ENCODE peak calls at places on chromosomes 16 and 17, in nine cellular contexts. L, C, B, G, Q, D, A, W and R are unnamed samples.
A peak's percentile ranks its signal among the peaks of the same experiment; 100 is the strongest.

GRCh38 chr17:5809580-5810188 is 225.4 kb upstream of the NLRP1 start:
- DNase-seq in L (no peak), C (no peak), B (peak; percentile 38), G (no peak), Q (no peak), D (no peak), A (no peak), W (no peak), R (no peak)

GRCh38 chr17:64196626-64197025 is 66.4 kb downstream of the TEX2 start:
- DNase-seq in L (peak; percentile 79), C (peak; percentile 85), B (no peak), G (peak; percentile 89), Q (no peak), D (no peak), A (no peak), W (peak; percentile 62), R (no peak)

GRCh38 chr16:10979717-10980601 is 35.6 kb downstream of the CLEC16A start:
- DNase-seq in L (no peak), C (no peak), B (no peak), G (peak; percentile 73), Q (peak; percentile 90), D (no peak), A (no peak), W (no peak), R (no peak)

GRCh38 chr16:77570574-77570973 is 135.7 kb upstream of the ADAMTS18 start:
- DNase-seq in L (no peak), C (no peak), B (no peak), G (no peak), Q (no peak), D (no peak), A (no peak), W (no peak), R (no peak)

GRCh38 chr17:44934745-44935105 is 12.8 kb downstream of the KIF18B start:
- DNase-seq in L (no peak), C (no peak), B (no peak), G (no peak), Q (no peak), D (no peak), A (no peak), W (no peak), R (no peak)

GRCh38 chr16:46482895-46483294 is 138.3 kb downstream of the SHCBP1 start:
- DNase-seq in L (no peak), C (no peak), B (peak; percentile 1), G (no peak), Q (no peak), D (no peak), A (no peak), W (no peak), R (peak; percentile 2)

GRCh38 chr16:78458588-78458987 is 359.1 kb downstream of the WWOX start:
- DNase-seq in L (no peak), C (no peak), B (no peak), G (no peak), Q (no peak), D (no peak), A (no peak), W (no peak), R (no peak)

GRCh38 chr16:71628810-71629209 is 2.8 kb downstream of the MARVELD3 start:
- DNase-seq in L (no peak), C (peak; percentile 92), B (no peak), G (peak; percentile 9), Q (no peak), D (no peak), A (no peak), W (peak; percentile 47), R (no peak)

GRCh38 chr17:14042411-14042810 is 26.9 kb upstream of the COX10 start:
- DNase-seq in L (no peak), C (no peak), B (no peak), G (no peak), Q (no peak), D (no peak), A (peak; percentile 40), W (no peak), R (no peak)

GRCh38 chr17:73430165-73430680 is 118.4 kb upstream of the CDC42EP4 start:
- DNase-seq in L (no peak), C (no peak), B (no peak), G (no peak), Q (no peak), D (no peak), A (no peak), W (no peak), R (peak; percentile 17)

GRCh38 chr17:17479209-17479608 is 2.4 kb downstream of the MED9 start:
- DNase-seq in L (no peak), C (peak; percentile 30), B (no peak), G (no peak), Q (no peak), D (no peak), A (no peak), W (no peak), R (no peak)

GRCh38 chr17:45824901-45825492 is 19.7 kb upstream of the SPPL2C start:
- DNase-seq in L (no peak), C (no peak), B (no peak), G (no peak), Q (no peak), D (no peak), A (no peak), W (no peak), R (no peak)

GRCh38 chr16:29974291-29975133 is 844 bp downstream of the TAOK2 start:
- DNase-seq in L (no peak), C (peak; percentile 33), B (no peak), G (no peak), Q (no peak), D (peak; percentile 27), A (peak; percentile 35), W (no peak), R (peak; percentile 26)

GRCh38 chr17:49624896-49625295 is 49.2 kb downstream of the NXPH3 start:
- DNase-seq in L (no peak), C (peak; percentile 43), B (no peak), G (peak; percentile 59), Q (no peak), D (no peak), A (no peak), W (no peak), R (no peak)

GRCh38 chr16:906296-906695 is 64.5 kb downstream of the LMF1 start:
- DNase-seq in L (no peak), C (no peak), B (no peak), G (no peak), Q (no peak), D (no peak), A (no peak), W (no peak), R (no peak)

GRCh38 chr17:17387017-17387416 is 83.8 kb downstream of the NT5M start:
- DNase-seq in L (no peak), C (no peak), B (no peak), G (no peak), Q (no peak), D (no peak), A (no peak), W (no peak), R (no peak)

GRCh38 chr17:22286337-22287041 is 594.2 kb downstream of the KCNJ18 start:
- DNase-seq in L (no peak), C (no peak), B (no peak), G (no peak), Q (peak; percentile 3), D (no peak), A (no peak), W (no peak), R (no peak)

GRCh38 chr17:66533572-66533971 is 231.2 kb downstream of the PRKCA start:
- DNase-seq in L (no peak), C (peak; percentile 92), B (no peak), G (no peak), Q (peak; percentile 15), D (no peak), A (no peak), W (no peak), R (peak; percentile 86)

GRCh38 chr16:80912651-80913050 is 94.0 kb downstream of the CMC2 start:
- DNase-seq in L (no peak), C (no peak), B (no peak), G (no peak), Q (no peak), D (no peak), A (no peak), W (no peak), R (no peak)

GRCh38 chr17:57730026-57730701 is 14.9 kb downstream of the CCDC182 start:
- DNase-seq in L (no peak), C (no peak), B (no peak), G (no peak), Q (no peak), D (no peak), A (no peak), W (no peak), R (no peak)

GRCh38 chr16:50602531-50603205 is 54.5 kb downstream of the NKD1 start:
- DNase-seq in L (peak; percentile 75), C (no peak), B (no peak), G (no peak), Q (peak; percentile 91), D (peak; percentile 20), A (no peak), W (peak; percentile 26), R (no peak)

GRCh38 chr16:82703156-82703555 is 76.4 kb downstream of the CDH13 start:
- DNase-seq in L (no peak), C (no peak), B (no peak), G (no peak), Q (no peak), D (no peak), A (no peak), W (no peak), R (no peak)

GRCh38 chr16:58056580-58056979 is 31.0 kb downstream of the MMP15 start:
- DNase-seq in L (no peak), C (no peak), B (no peak), G (no peak), Q (no peak), D (no peak), A (no peak), W (no peak), R (no peak)

GRCh38 chr17:64001091-64001579 is 3.0 kb downstream of the PRR29 start:
- DNase-seq in L (no peak), C (no peak), B (no peak), G (no peak), Q (no peak), D (no peak), A (no peak), W (no peak), R (no peak)

GRCh38 chr16:2786061-2786825 is 1.1 kb downstream of the PRSS33 start:
- DNase-seq in L (no peak), C (no peak), B (no peak), G (no peak), Q (no peak), D (no peak), A (no peak), W (no peak), R (no peak)

GRCh38 chr17:5584383-5584951 is at the start of gene NLRP1:
- DNase-seq in L (peak; percentile 89), C (peak; percentile 90), B (peak; percentile 82), G (peak; percentile 93), Q (peak; percentile 46), D (peak; percentile 97), A (peak; percentile 93), W (peak; percentile 95), R (peak; percentile 61)